ENCODE peak calls at places on chromosomes 4 and X, in nine cellular contexts. One of them, this sample, is unnamed. For H3K36me3, H3K9me3 and H3K27me3, the result is how much of the 10 kb centered on the place peaks cover.

GRCh38 chr4:141340458-141340857 is 119.8 kb downstream of the ZNF330 start:
- DNase-seq in stomach: no peak
- DNase-seq in breast epithelium: no peak
- DNase-seq in heart right ventricle: no peak
- DNase-seq in tibial nerve: no peak
- DNase-seq in heart left ventricle: no peak
- DNase-seq in osteoblast: no peak
- DNase-seq in PC-3: no peak
- DNase-seq in HAP-1: no peak
- DNase-seq in this sample: no peak

GRCh38 chr4:41452484-41453225 is 85.3 kb upstream of the LIMCH1 start:
- DNase-seq in stomach: no peak
- DNase-seq in breast epithelium: no peak
- DNase-seq in heart right ventricle: no peak
- DNase-seq in tibial nerve: no peak
- DNase-seq in heart left ventricle: no peak
- DNase-seq in osteoblast: no peak
- DNase-seq in PC-3: no peak
- DNase-seq in HAP-1: no peak
- DNase-seq in this sample: no peak

GRCh38 chr4:115944146-115944905 is 830.9 kb upstream of the NDST4 start:
- DNase-seq in stomach: no peak
- DNase-seq in breast epithelium: no peak
- DNase-seq in heart right ventricle: no peak
- DNase-seq in tibial nerve: no peak
- DNase-seq in heart left ventricle: no peak
- DNase-seq in osteoblast: no peak
- DNase-seq in PC-3: peak
- DNase-seq in HAP-1: no peak
- DNase-seq in this sample: no peak

GRCh38 chrX:139192386-139192961 is 338.1 kb upstream of the F9 start:
- DNase-seq in stomach: no peak
- DNase-seq in breast epithelium: no peak
- DNase-seq in heart right ventricle: no peak
- DNase-seq in tibial nerve: no peak
- DNase-seq in heart left ventricle: no peak
- DNase-seq in osteoblast: no peak
- DNase-seq in PC-3: peak
- DNase-seq in HAP-1: no peak
- DNase-seq in this sample: no peak

GRCh38 chr4:174340714-174341113 is 57.0 kb downstream of the CEP44 start:
- DNase-seq in stomach: no peak
- DNase-seq in breast epithelium: no peak
- DNase-seq in heart right ventricle: no peak
- DNase-seq in tibial nerve: no peak
- DNase-seq in heart left ventricle: no peak
- DNase-seq in osteoblast: no peak
- DNase-seq in PC-3: peak
- DNase-seq in HAP-1: no peak
- DNase-seq in this sample: no peak

GRCh38 chrX:130878350-130879341 is 24.4 kb downstream of the ENOX2 start:
- DNase-seq in stomach: peak
- DNase-seq in breast epithelium: peak
- DNase-seq in heart right ventricle: no peak
- DNase-seq in tibial nerve: no peak
- DNase-seq in heart left ventricle: no peak
- DNase-seq in osteoblast: no peak
- DNase-seq in PC-3: peak
- DNase-seq in HAP-1: no peak
- DNase-seq in this sample: no peak

GRCh38 chr4:121989715-121990114 is 37.9 kb upstream of the TRPC3 start:
- DNase-seq in stomach: no peak
- DNase-seq in breast epithelium: no peak
- DNase-seq in heart right ventricle: no peak
- DNase-seq in tibial nerve: no peak
- DNase-seq in heart left ventricle: no peak
- DNase-seq in osteoblast: peak
- DNase-seq in PC-3: no peak
- DNase-seq in HAP-1: no peak
- DNase-seq in this sample: no peak

GRCh38 chr4:168541608-168541953 is 44.7 kb downstream of the PALLD start:
- DNase-seq in stomach: no peak
- DNase-seq in breast epithelium: no peak
- DNase-seq in heart right ventricle: no peak
- DNase-seq in tibial nerve: no peak
- DNase-seq in heart left ventricle: no peak
- DNase-seq in osteoblast: peak
- DNase-seq in PC-3: peak
- DNase-seq in HAP-1: no peak
- DNase-seq in this sample: no peak

GRCh38 chrX:132505116-132505515 is 16.3 kb upstream of the MBNL3 start:
- DNase-seq in stomach: no peak
- DNase-seq in breast epithelium: no peak
- DNase-seq in heart right ventricle: no peak
- DNase-seq in tibial nerve: no peak
- DNase-seq in heart left ventricle: no peak
- DNase-seq in osteoblast: no peak
- DNase-seq in PC-3: no peak
- DNase-seq in HAP-1: no peak
- DNase-seq in this sample: no peak

GRCh38 chrX:153530411-153531145 is 13.1 kb downstream of the ATP2B3 start:
- DNase-seq in stomach: no peak
- DNase-seq in breast epithelium: no peak
- DNase-seq in heart right ventricle: no peak
- DNase-seq in tibial nerve: no peak
- DNase-seq in heart left ventricle: no peak
- DNase-seq in osteoblast: no peak
- DNase-seq in PC-3: no peak
- DNase-seq in HAP-1: no peak
- DNase-seq in this sample: no peak

GRCh38 chrX:39472161-39472560 is 625.6 kb downstream of the BCOR start:
- DNase-seq in stomach: no peak
- DNase-seq in breast epithelium: no peak
- DNase-seq in heart right ventricle: no peak
- DNase-seq in tibial nerve: no peak
- DNase-seq in heart left ventricle: no peak
- DNase-seq in osteoblast: no peak
- DNase-seq in PC-3: no peak
- DNase-seq in HAP-1: no peak
- DNase-seq in this sample: no peak

GRCh38 chrX:131617182-131617581 is 73.3 kb downstream of the OR13H1 start:
- DNase-seq in stomach: no peak
- DNase-seq in breast epithelium: no peak
- DNase-seq in heart right ventricle: no peak
- DNase-seq in tibial nerve: no peak
- DNase-seq in heart left ventricle: no peak
- DNase-seq in osteoblast: no peak
- DNase-seq in PC-3: peak
- DNase-seq in HAP-1: no peak
- DNase-seq in this sample: no peak

GRCh38 chr4:3476341-3476747 is 13.2 kb downstream of the DOK7 start:
- DNase-seq in stomach: no peak
- DNase-seq in breast epithelium: no peak
- DNase-seq in heart right ventricle: no peak
- DNase-seq in tibial nerve: no peak
- DNase-seq in heart left ventricle: peak
- DNase-seq in osteoblast: peak
- DNase-seq in PC-3: no peak
- DNase-seq in HAP-1: no peak
- DNase-seq in this sample: no peak

GRCh38 chr4:43163101-43163792 is 270.7 kb downstream of the GRXCR1 start:
- DNase-seq in stomach: no peak
- DNase-seq in breast epithelium: no peak
- DNase-seq in heart right ventricle: no peak
- DNase-seq in tibial nerve: no peak
- DNase-seq in heart left ventricle: no peak
- DNase-seq in osteoblast: no peak
- DNase-seq in PC-3: no peak
- DNase-seq in HAP-1: no peak
- DNase-seq in this sample: no peak

GRCh38 chrX:47358387-47359065 is 11.9 kb upstream of the ZNF157 start:
- DNase-seq in stomach: no peak
- DNase-seq in breast epithelium: no peak
- DNase-seq in heart right ventricle: no peak
- DNase-seq in tibial nerve: no peak
- DNase-seq in heart left ventricle: no peak
- DNase-seq in osteoblast: no peak
- DNase-seq in PC-3: peak
- DNase-seq in HAP-1: no peak
- DNase-seq in this sample: no peak

GRCh38 chr4:61443813-61444510 is 243.8 kb downstream of the ADGRL3 start:
- DNase-seq in stomach: no peak
- DNase-seq in breast epithelium: no peak
- DNase-seq in heart right ventricle: no peak
- DNase-seq in tibial nerve: no peak
- DNase-seq in heart left ventricle: no peak
- DNase-seq in osteoblast: no peak
- DNase-seq in PC-3: peak
- DNase-seq in HAP-1: no peak
- DNase-seq in this sample: no peak

GRCh38 chr4:71607780-71608673 is 175.9 kb downstream of the GC start:
- DNase-seq in stomach: no peak
- DNase-seq in breast epithelium: no peak
- DNase-seq in heart right ventricle: no peak
- DNase-seq in tibial nerve: no peak
- DNase-seq in heart left ventricle: no peak
- DNase-seq in osteoblast: no peak
- DNase-seq in PC-3: peak
- DNase-seq in HAP-1: no peak
- DNase-seq in this sample: no peak

GRCh38 chr4:37767546-37767945 is 58.9 kb upstream of the PGM2 start:
- DNase-seq in stomach: peak
- DNase-seq in breast epithelium: peak
- DNase-seq in heart right ventricle: peak
- DNase-seq in tibial nerve: peak
- DNase-seq in heart left ventricle: peak
- DNase-seq in osteoblast: peak
- DNase-seq in PC-3: no peak
- DNase-seq in HAP-1: no peak
- DNase-seq in this sample: no peak

DNA sequence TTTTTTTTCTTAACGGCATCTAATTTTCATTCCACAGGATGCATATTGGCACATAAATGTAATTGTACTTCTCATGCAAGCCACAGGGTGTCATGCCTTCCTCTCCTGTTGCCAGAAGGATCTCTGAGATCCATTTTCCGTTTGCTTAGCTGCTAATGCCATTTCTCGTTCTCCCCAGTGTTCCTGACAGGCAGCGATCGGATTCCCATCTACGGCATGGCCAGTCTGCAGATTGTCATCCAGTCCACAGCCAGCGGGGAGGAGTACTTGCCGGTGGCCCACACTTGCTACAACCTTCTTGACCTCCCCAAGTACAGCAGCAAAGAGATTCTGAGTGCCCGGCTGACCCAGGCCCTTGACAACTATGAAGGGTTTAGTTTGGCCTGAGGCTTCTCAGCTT is 8.9 kb upstream of the NAP1L5 start:
- DNase-seq in stomach: no peak
- DNase-seq in breast epithelium: no peak
- DNase-seq in heart right ventricle: no peak
- DNase-seq in tibial nerve: no peak
- DNase-seq in heart left ventricle: no peak
- DNase-seq in osteoblast: peak
- DNase-seq in PC-3: peak
- DNase-seq in HAP-1: peak
- DNase-seq in this sample: peak
- H3K36me3 ChIP-seq in stomach: under half
- H3K36me3 ChIP-seq in breast epithelium: under half
- H3K36me3 ChIP-seq in heart right ventricle: half or more
- H3K36me3 ChIP-seq in tibial nerve: under half
- H3K36me3 ChIP-seq in heart left ventricle: under half
- H3K36me3 ChIP-seq in osteoblast: under half
- H3K36me3 ChIP-seq in PC-3: under half
- H3K36me3 ChIP-seq in HAP-1: under half
- H3K36me3 ChIP-seq in this sample: under half

GRCh38 chrX:6187256-6187655 is 41.4 kb downstream of the NLGN4X start:
- DNase-seq in stomach: no peak
- DNase-seq in breast epithelium: no peak
- DNase-seq in heart right ventricle: no peak
- DNase-seq in tibial nerve: no peak
- DNase-seq in heart left ventricle: no peak
- DNase-seq in osteoblast: no peak
- DNase-seq in PC-3: no peak
- DNase-seq in HAP-1: no peak
- DNase-seq in this sample: no peak
- H3K9me3 ChIP-seq in stomach: under half
- H3K9me3 ChIP-seq in breast epithelium: under half
- H3K9me3 ChIP-seq in heart right ventricle: under half
- H3K9me3 ChIP-seq in tibial nerve: under half
- H3K9me3 ChIP-seq in heart left ventricle: under half
- H3K9me3 ChIP-seq in osteoblast: under half
- H3K9me3 ChIP-seq in PC-3: under half
- H3K9me3 ChIP-seq in HAP-1: under half
- H3K9me3 ChIP-seq in this sample: under half

GRCh38 chr4:4945021-4945420 is 74.2 kb downstream of the CYTL1 start:
- DNase-seq in stomach: no peak
- DNase-seq in breast epithelium: no peak
- DNase-seq in heart right ventricle: no peak
- DNase-seq in tibial nerve: no peak
- DNase-seq in heart left ventricle: no peak
- DNase-seq in osteoblast: no peak
- DNase-seq in PC-3: no peak
- DNase-seq in HAP-1: no peak
- DNase-seq in this sample: no peak
- H3K27me3 ChIP-seq in stomach: under half
- H3K27me3 ChIP-seq in breast epithelium: under half
- H3K27me3 ChIP-seq in heart right ventricle: under half
- H3K27me3 ChIP-seq in tibial nerve: under half
- H3K27me3 ChIP-seq in heart left ventricle: under half
- H3K27me3 ChIP-seq in osteoblast: under half
- H3K27me3 ChIP-seq in PC-3: half or more
- H3K27me3 ChIP-seq in HAP-1: under half
- H3K27me3 ChIP-seq in this sample: under half

GRCh38 chrX:12794654-12795053 is 3.4 kb downstream of the PRPS2 start:
- DNase-seq in stomach: no peak
- DNase-seq in breast epithelium: no peak
- DNase-seq in heart right ventricle: no peak
- DNase-seq in tibial nerve: no peak
- DNase-seq in heart left ventricle: no peak
- DNase-seq in osteoblast: no peak
- DNase-seq in PC-3: no peak
- DNase-seq in HAP-1: no peak
- DNase-seq in this sample: no peak
- H3K36me3 ChIP-seq in stomach: under half
- H3K36me3 ChIP-seq in breast epithelium: under half
- H3K36me3 ChIP-seq in heart right ventricle: under half
- H3K36me3 ChIP-seq in tibial nerve: under half
- H3K36me3 ChIP-seq in heart left ventricle: under half
- H3K36me3 ChIP-seq in osteoblast: under half
- H3K36me3 ChIP-seq in PC-3: under half
- H3K36me3 ChIP-seq in HAP-1: under half
- H3K36me3 ChIP-seq in this sample: under half

DNA sequence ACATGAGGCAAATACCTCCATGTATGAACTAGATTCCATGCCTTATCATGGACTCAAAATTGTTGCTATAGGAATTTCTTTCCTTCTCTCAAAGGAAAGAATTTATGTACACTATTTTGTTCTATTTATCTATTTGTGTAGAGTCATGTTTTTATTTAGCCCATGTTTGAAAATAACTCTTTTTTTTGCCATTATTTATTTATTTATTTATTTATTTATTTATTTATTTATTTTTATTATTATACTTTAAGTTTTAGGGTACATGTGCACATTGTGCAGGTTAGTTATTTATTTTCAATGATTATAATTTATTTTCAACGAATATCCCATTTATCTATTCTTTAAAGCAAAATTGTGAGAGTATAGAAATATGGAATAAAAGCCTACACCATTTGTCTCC is 177.9 kb downstream of the MAGEE1 start:
- DNase-seq in stomach: no peak
- DNase-seq in breast epithelium: no peak
- DNase-seq in heart right ventricle: no peak
- DNase-seq in tibial nerve: no peak
- DNase-seq in heart left ventricle: no peak
- DNase-seq in osteoblast: peak
- DNase-seq in PC-3: no peak
- DNase-seq in HAP-1: no peak
- DNase-seq in this sample: no peak
- H3K9me3 ChIP-seq in stomach: under half
- H3K9me3 ChIP-seq in breast epithelium: under half
- H3K9me3 ChIP-seq in heart right ventricle: under half
- H3K9me3 ChIP-seq in tibial nerve: under half
- H3K9me3 ChIP-seq in heart left ventricle: under half
- H3K9me3 ChIP-seq in osteoblast: under half
- H3K9me3 ChIP-seq in PC-3: under half
- H3K9me3 ChIP-seq in HAP-1: under half
- H3K9me3 ChIP-seq in this sample: under half

This sample was measured in Caco-2.